ENCODE peak calls at places on chromosome 14, in four cellular contexts. O, K, D and T are unnamed samples.

GRCh38 chr14:90242444-90242843 is 13.9 kb upstream of the PSMC1 start:
- DNase-seq in O (no peak), K (no peak), D (no peak), T (no peak)

GRCh38 chr14:53055003-53055402 is 98.1 kb downstream of the DDHD1 start:
- DNase-seq in O (peak), K (peak), D (peak), T (peak)

GRCh38 chr14:104803280-104803915 is 2.5 kb downstream of the ZBTB42 start:
- DNase-seq in O (no peak), K (no peak), D (no peak), T (no peak)

GRCh38 chr14:63478024-63478423 is 65.2 kb downstream of the PPP2R5E start:
- DNase-seq in O (no peak), K (no peak), D (no peak), T (peak)

GRCh38 chr14:73458219-73458976 is at the start of gene NUMB:
- DNase-seq in O (peak), K (peak), D (peak), T (peak)

GRCh38 chr14:73463411-73463810 is 5.1 kb upstream of the NUMB start:
- DNase-seq in O (peak), K (no peak), D (peak), T (no peak)

GRCh38 chr14:71103662-71104484 is 196.6 kb downstream of the PCNX1 start:
- DNase-seq in O (peak), K (peak), D (peak), T (peak)

GRCh38 chr14:54200726-54201125 is 196.1 kb upstream of the CDKN3 start:
- DNase-seq in O (peak), K (no peak), D (no peak), T (no peak)

GRCh38 chr14:68316078-68316868 is 476.6 kb downstream of the ZFP36L1 start:
- DNase-seq in O (no peak), K (no peak), D (no peak), T (no peak)

GRCh38 chr14:91380610-91381371 is 36.8 kb downstream of the CCDC88C start:
- DNase-seq in O (no peak), K (no peak), D (peak), T (no peak)

GRCh38 chr14:93040443-93040842 is 75.3 kb downstream of the ITPK1 start:
- DNase-seq in O (no peak), K (no peak), D (no peak), T (no peak)

GRCh38 chr14:89493877-89494634 is 77.0 kb upstream of the FOXN3 start:
- DNase-seq in O (no peak), K (no peak), D (no peak), T (peak)

GRCh38 chr14:93788557-93789365 is 476 bp upstream of the PRIMA1 start:
- DNase-seq in O (no peak), K (no peak), D (no peak), T (no peak)

GRCh38 chr14:94320243-94320642 is 2.9 kb downstream of the SERPINA6 start:
- DNase-seq in O (no peak), K (no peak), D (no peak), T (no peak)

GRCh38 chr14:93142854-93143652 is 27.3 kb upstream of the ITPK1 start:
- DNase-seq in O (no peak), K (no peak), D (no peak), T (no peak)

GRCh38 chr14:59630281-59630963 is 53.8 kb upstream of the CCDC175 start:
- DNase-seq in O (no peak), K (no peak), D (no peak), T (no peak)

GRCh38 chr14:93734086-93734822 is 54.0 kb downstream of the PRIMA1 start:
- DNase-seq in O (no peak), K (peak), D (no peak), T (no peak)

GRCh38 chr14:33332497-33332896 is 393.8 kb downstream of the NPAS3 start:
- DNase-seq in O (no peak), K (no peak), D (no peak), T (no peak)

GRCh38 chr14:105883066-105884005 is 357.0 kb downstream of the TMEM121 start:
- DNase-seq in O (no peak), K (no peak), D (no peak), T (no peak)

GRCh38 chr14:52536269-52536668 is 16.0 kb downstream of the TXNDC16 start:
- DNase-seq in O (no peak), K (no peak), D (no peak), T (no peak)

GRCh38 chr14:105055736-105056302 is 9.4 kb downstream of the GPR132 start:
- DNase-seq in O (no peak), K (no peak), D (no peak), T (no peak)

GRCh38 chr14:104973215-104974145 is 4.7 kb downstream of the AHNAK2 start:
- DNase-seq in O (peak), K (no peak), D (peak), T (no peak)

GRCh38 chr14:105562713-105563346 is 36.4 kb downstream of the TMEM121 start:
- DNase-seq in O (no peak), K (no peak), D (no peak), T (no peak)

GRCh38 chr14:93160353-93160801 is 24.3 kb downstream of the MOAP1 start:
- DNase-seq in O (no peak), K (peak), D (no peak), T (no peak)

DNA sequence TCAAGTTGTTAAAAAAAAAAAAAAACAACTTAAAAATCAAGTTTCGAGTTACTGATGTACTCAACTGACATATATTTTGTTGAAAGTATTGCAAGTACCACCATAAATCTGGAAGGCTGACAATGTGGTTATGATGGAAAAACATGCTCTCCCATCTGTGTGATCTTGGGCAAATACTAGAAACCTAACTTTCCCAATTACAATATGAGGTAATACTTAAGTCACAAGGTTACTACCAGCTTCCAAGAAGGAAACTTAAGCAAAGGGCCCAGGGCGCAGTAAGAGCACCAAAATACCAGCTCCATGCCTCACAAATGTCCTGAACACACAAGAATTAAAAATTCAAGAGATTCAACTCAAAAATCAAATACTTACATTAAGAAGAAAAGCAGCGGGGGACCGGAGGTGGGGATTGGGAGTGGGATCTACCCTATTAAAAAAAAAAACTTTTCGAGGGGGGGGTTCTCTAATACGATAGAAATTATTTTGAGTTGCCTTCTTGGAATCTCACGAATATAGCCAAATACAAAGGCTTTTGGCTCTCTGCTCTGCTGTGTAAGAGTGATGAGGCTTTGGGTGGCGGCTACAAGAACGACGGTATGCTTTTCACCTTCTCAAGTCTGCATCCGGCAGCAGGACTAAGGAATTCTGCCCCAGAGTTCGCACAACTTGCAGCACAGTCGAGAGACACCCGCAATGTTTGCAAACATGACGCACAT is 1.2 kb downstream of the SAV1 start:
- DNase-seq in O (peak), K (peak), D (peak), T (no peak)
- TF ChIP-seq FOS in O (no peak), K (no peak), D (peak), T (no peak)

GRCh38 chr14:28754209-28754985 is 12.2 kb upstream of the FOXG1 start:
- DNase-seq in O (peak), K (peak), D (peak), T (peak)
- TF ChIP-seq FOS in O (no peak), K (no peak), D (no peak), T (no peak)

DNA sequence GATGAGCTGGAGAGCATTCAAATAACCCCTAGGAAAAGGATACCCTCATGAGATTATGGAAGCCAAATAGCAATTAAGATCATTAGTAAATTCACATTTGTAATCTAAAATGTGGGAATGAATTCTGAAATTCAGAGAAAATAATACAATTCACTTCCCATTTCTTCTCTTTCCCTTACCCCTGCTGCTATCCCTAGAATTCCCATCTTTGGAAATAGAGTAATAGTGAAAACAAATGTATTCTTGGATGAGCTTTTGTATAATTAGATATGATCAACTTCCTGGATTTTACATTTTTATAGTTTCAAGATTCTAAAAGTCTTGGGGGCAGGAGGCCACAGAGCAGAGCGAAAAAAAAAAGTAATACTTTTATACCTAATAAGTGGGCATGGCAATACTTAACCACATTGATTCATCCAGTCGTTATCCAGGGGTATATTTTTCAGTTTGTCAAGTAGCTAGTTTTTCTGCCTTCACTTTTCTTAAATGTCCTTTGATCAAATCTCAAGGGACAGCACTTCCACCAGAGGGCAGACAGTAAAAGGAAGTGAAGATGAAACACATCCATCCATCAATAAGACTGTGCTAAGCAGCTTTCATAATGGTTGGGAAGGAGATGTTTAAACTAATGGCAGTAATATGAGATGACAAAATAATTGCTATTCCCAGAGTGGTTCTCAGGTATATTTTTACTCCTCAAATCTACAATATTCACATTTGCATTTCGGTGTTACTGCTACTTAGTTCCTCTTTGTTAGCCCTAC is 401.3 kb downstream of the DIO2 start:
- DNase-seq in O (peak), K (no peak), D (no peak), T (no peak)
- TF ChIP-seq FOS in O (no peak), K (no peak), D (no peak), T (no peak)

GRCh38 chr14:99191663-99192621 is 80.1 kb downstream of the BCL11B start:
- DNase-seq in O (peak), K (no peak), D (peak), T (no peak)
- TF ChIP-seq FOS in O (no peak), K (no peak), D (no peak), T (no peak)

DNA sequence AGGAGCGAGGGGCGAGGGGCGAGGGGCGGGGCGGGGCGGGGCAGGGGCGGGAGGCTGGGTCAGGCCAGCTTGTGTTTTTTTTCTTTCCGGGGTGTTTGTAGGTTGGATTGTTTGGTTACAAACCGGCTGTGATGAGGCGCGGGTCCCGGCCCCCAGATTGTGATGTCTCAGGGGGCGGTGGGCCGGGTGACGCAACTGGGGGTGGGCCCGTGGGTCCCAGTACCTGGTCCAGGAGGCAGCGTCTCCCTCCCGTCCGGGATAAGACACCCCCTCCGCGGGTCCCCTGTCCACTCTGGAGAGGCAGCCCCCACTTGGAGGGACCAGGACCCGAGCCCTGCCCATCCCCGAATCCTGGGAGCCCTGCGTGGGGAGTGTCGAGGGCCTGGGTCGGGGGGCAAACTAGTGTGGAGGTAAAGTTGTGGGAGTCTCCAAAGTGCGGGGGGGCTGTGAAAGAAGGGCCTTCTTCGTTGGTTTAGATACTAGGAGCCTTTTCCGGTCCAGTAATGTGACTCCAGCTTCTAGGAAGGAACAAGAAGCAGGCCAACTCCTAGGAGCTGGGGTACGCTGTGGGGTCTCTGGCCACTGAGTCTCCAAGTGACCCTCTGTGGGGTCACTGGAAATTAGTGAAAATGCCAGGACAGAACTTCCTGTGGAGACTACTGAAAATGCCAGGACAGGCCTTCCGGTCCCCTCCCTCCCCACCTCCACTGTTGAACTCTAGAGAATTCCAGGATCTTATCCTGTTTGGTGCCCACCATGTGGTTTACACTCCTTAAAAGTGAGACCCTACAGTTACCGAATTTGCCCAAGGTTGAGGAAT is 578 bp upstream of the CLMN start:
- DNase-seq in O (no peak), K (peak), D (no peak), T (no peak)
- TF ChIP-seq FOS in O (no peak), K (no peak), D (no peak), T (no peak)

DNA sequence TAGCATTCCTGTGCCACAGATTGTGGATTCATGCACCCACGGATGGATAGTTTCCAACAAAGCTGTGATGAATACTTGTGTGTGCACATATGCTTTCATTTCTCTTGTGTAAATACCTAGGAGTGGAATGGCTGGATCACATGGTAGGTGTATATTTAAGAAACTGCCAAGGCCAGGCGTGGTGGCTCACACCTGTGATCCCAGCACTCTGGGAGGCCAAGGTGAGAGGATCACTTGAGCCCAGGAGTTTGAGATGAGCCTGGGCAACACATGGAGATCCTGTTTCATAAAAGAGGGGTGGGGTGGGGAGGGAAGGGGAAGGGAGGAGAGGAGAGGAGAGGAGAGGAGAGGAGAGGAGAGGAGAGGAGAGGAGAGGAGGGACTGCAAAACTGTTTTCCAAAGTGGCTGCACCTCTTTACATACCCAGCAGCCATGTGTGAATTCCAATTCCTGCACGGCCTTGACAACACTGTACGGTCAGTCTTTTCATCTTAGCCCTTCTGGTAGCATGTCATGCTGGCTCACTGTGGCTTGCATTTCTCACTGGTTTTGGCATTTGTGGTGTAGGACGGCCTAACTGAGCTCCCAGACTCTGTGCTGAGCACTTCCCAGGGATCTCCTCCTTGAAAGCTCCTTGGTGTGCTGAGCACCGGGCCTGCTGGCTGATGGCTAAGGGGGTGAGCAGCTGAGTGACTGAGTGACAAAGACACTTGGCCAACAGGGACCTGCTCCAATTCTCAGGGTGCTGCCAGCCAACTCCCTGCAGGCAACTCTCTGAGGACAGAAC is 27.9 kb downstream of the SYNE3 start:
- DNase-seq in O (peak), K (no peak), D (no peak), T (no peak)
- TF ChIP-seq FOS in O (no peak), K (no peak), D (no peak), T (no peak)

GRCh38 chr14:50040401-50040775 is 76.0 kb downstream of the VCPKMT start:
- DNase-seq in O (peak), K (no peak), D (peak), T (no peak)
- TF ChIP-seq FOS in O (peak), K (no peak), D (peak), T (no peak)